ENCODE peak calls at places on chromosomes 13 and 19, in four cellular contexts. B is smooth muscle cell of the brain vasculature, M is Peyer's patch, F is fibroblast of the conjunctiva. E is an unnamed sample.

GRCh38 chr13:20124303-20124702 is 36.5 kb downstream of the GJA3 start:
- DNase-seq in M (no peak), F (no peak), B (no peak), E (no peak)

GRCh38 chr19:50835103-50835784 is 1.9 kb upstream of the KLK15 start:
- DNase-seq in B (no peak), M (no peak), F (no peak), E (no peak)

GRCh38 chr13:58476176-58476575 is 844.6 kb downstream of the PCDH17 start:
- DNase-seq in B (no peak), F (no peak), M (no peak), E (no peak)

GRCh38 chr13:74889321-74889720 is 592.6 kb downstream of the TBC1D4 start:
- DNase-seq in B (no peak), F (no peak), M (no peak), E (no peak)

GRCh38 chr13:42271337-42272114 is 426 bp upstream of the AKAP11 start:
- DNase-seq in F (peak), B (peak), M (peak), E (peak)

GRCh38 chr19:43469160-43469480 is 3.7 kb upstream of the LYPD3 start:
- DNase-seq in M (no peak), F (no peak), B (no peak), E (no peak)

GRCh38 chr13:43805071-43805468 is 18.3 kb upstream of the ENOX1 start:
- DNase-seq in B (peak), M (no peak), F (peak), E (no peak)

GRCh38 chr19:3984908-3985642 is at the start of gene EEF2:
- DNase-seq in M (peak), B (no peak), F (peak), E (peak)

GRCh38 chr13:51221108-51221507 is 1.1 kb upstream of the FAM124A start:
- DNase-seq in B (no peak), F (no peak), M (no peak), E (no peak)

GRCh38 chr13:58018865-58019264 is 387.3 kb downstream of the PCDH17 start:
- DNase-seq in B (no peak), F (no peak), M (no peak), E (no peak)